ENCODE peak calls at places on chromosomes 4 and X, in eight cellular contexts. J, P, D, N, L, O, H and Q are unnamed samples.

GRCh38 chr4:93184093-93184492 is 644.5 kb upstream of the ATOH1 start:
- DNase-seq in D (no peak), L (no peak), P (no peak), J (no peak), H (no peak), O (no peak), N (peak; percentile 61), Q (no peak)

GRCh38 chr4:162274354-162274753 is 110.6 kb upstream of the FSTL5 start:
- DNase-seq in N (no peak), L (no peak), O (no peak), P (peak; percentile 90), H (no peak), D (no peak), J (no peak), Q (no peak)

GRCh38 chrX:129116651-129117050 is 406.6 kb downstream of the SMARCA1 start:
- DNase-seq in J (no peak), L (no peak), H (no peak), P (no peak), N (no peak), D (no peak), O (no peak), Q (no peak)

GRCh38 chr4:70946944-70947343 is 44.8 kb downstream of the MOB1B start:
- DNase-seq in H (no peak), O (no peak), N (no peak), L (no peak), P (no peak), D (no peak), J (no peak), Q (no peak)

GRCh38 chr4:153759407-153760226 is at the start of gene RNF175:
- DNase-seq in P (no peak), L (no peak), H (no peak), O (no peak), D (no peak), J (no peak), N (peak; percentile 69), Q (peak; percentile 9)

GRCh38 chrX:57453901-57454300 is 137.9 kb upstream of the ZXDB start:
- DNase-seq in O (no peak), H (peak; percentile 4), D (peak; percentile 2), L (no peak), P (peak; percentile 56), N (peak; percentile 10), J (no peak), Q (peak; percentile 20)

GRCh38 chrX:12610079-12610478 is 181.1 kb upstream of the PRPS2 start:
- DNase-seq in H (no peak), N (no peak), J (no peak), L (no peak), D (no peak), P (peak; percentile 93), O (no peak), Q (peak; percentile 0)

GRCh38 chr4:182418054-182418734 is 175.0 kb downstream of the TENM3 start:
- DNase-seq in J (no peak), L (no peak), D (no peak), N (no peak), P (no peak), O (no peak), H (no peak), Q (no peak)

GRCh38 chr4:87150498-87151261 is 69.7 kb downstream of the KLHL8 start:
- DNase-seq in H (peak; percentile 38), L (peak; percentile 41), J (no peak), D (peak; percentile 69), N (peak; percentile 61), P (peak; percentile 76), O (no peak), Q (peak; percentile 75)

GRCh38 chrX:133850414-133850813 is 135.0 kb downstream of the GPC3 start:
- DNase-seq in L (no peak), P (no peak), O (no peak), D (no peak), H (no peak), N (no peak), J (no peak), Q (no peak)

GRCh38 chr4:125358453-125358852 is 43.7 kb downstream of the FAT4 start:
- DNase-seq in H (no peak), O (no peak), P (no peak), N (no peak), J (no peak), D (no peak), L (no peak), Q (no peak)

GRCh38 chr4:8261851-8262535 is 7.6 kb upstream of the HTRA3 start:
- DNase-seq in O (no peak), N (no peak), L (no peak), D (no peak), J (no peak), H (no peak), P (no peak), Q (no peak)

GRCh38 chr4:85302756-85303155 is 172.2 kb upstream of the ARHGAP24 start:
- DNase-seq in D (no peak), O (no peak), H (no peak), P (no peak), J (no peak), L (no peak), N (no peak), Q (no peak)

GRCh38 chr4:99790796-99791617 is 25.6 kb upstream of the DAPP1 start:
- DNase-seq in O (no peak), L (no peak), H (no peak), J (no peak), N (peak; percentile 66), D (no peak), P (no peak), Q (no peak)

GRCh38 chrX:153831435-153832150 is 1.2 kb upstream of the PDZD4 start:
- DNase-seq in O (no peak), H (no peak), J (no peak), L (no peak), N (no peak), P (no peak), D (no peak), Q (no peak)

GRCh38 chr4:1010522-1011021 is 854 bp upstream of the FGFRL1 start:
- DNase-seq in N (peak; percentile 79), O (peak; percentile 84), P (peak; percentile 86), H (peak; percentile 16), J (peak; percentile 90), D (peak; percentile 68), L (peak; percentile 78), Q (peak; percentile 62)

GRCh38 chr4:25861422-25861926 is 1.3 kb downstream of the SEL1L3 start:
- DNase-seq in O (no peak), D (no peak), N (no peak), L (no peak), P (no peak), H (no peak), J (no peak), Q (peak; percentile 27)

GRCh38 chrX:143165778-143166177 is 140.1 kb downstream of the SPANXN4 start:
- DNase-seq in O (no peak), L (no peak), N (no peak), H (no peak), J (no peak), D (no peak), P (no peak), Q (no peak)

GRCh38 chr4:123401466-123402175 is 5.0 kb downstream of the SPRY1 start:
- DNase-seq in L (no peak), N (no peak), J (no peak), P (no peak), D (no peak), O (no peak), H (no peak), Q (no peak)

GRCh38 chr4:110196871-110197420 is 1.5 kb downstream of the ELOVL6 start:
- DNase-seq in O (no peak), D (peak; percentile 61), J (no peak), H (peak; percentile 67), L (peak; percentile 27), P (no peak), N (peak; percentile 75), Q (no peak)

GRCh38 chrX:117645639-117646038 is 471.0 kb downstream of the KLHL13 start:
- DNase-seq in P (no peak), H (no peak), L (no peak), O (no peak), N (no peak), J (no peak), D (no peak), Q (no peak)

GRCh38 chr4:77332696-77333270 is 175.8 kb downstream of the CCNG2 start:
- DNase-seq in N (no peak), D (no peak), J (no peak), P (no peak), O (no peak), H (no peak), L (no peak), Q (no peak)

GRCh38 chr4:165175879-165176278 is 31.5 kb upstream of the KLHL2 start:
- DNase-seq in D (no peak), P (peak; percentile 53), H (no peak), J (no peak), N (no peak), L (no peak), O (no peak), Q (no peak)

GRCh38 chr4:151887151-151887815 is 126.5 kb upstream of the GATB start:
- DNase-seq in N (no peak), O (no peak), H (peak; percentile 10), D (no peak), L (no peak), P (peak; percentile 83), J (no peak), Q (no peak)

GRCh38 chrX:71533514-71533849 is 578 bp downstream of the OGT start:
- DNase-seq in N (no peak), H (no peak), P (no peak), O (no peak), D (no peak), L (no peak), J (no peak), Q (no peak)

GRCh38 chrX:152926279-152926678 is 28.4 kb downstream of the ZNF185 start:
- DNase-seq in O (no peak), J (no peak), D (peak; percentile 58), N (peak; percentile 41), L (no peak), H (peak; percentile 56), P (peak; percentile 83), Q (peak; percentile 75)

GRCh38 chr4:26432419-26432818 is 57.9 kb downstream of the CCKAR start:
- DNase-seq in N (no peak), P (no peak), L (no peak), D (no peak), H (no peak), J (no peak), O (no peak), Q (no peak)

GRCh38 chrX:112734250-112734649 is 54.5 kb upstream of the LHFPL1 start:
- DNase-seq in P (peak; percentile 14), L (no peak), O (peak; percentile 19), D (no peak), H (peak; percentile 19), N (no peak), J (no peak), Q (no peak)

GRCh38 chr4:150286656-150287055 is 208.4 kb downstream of the DCLK2 start:
- DNase-seq in D (no peak), N (no peak), L (no peak), H (no peak), O (no peak), J (no peak), P (peak; percentile 54), Q (no peak)

GRCh38 chr4:2699534-2699933 is 56.6 kb downstream of the TNIP2 start:
- DNase-seq in P (no peak), H (no peak), N (no peak), O (no peak), J (no peak), D (no peak), L (no peak), Q (no peak)

GRCh38 chr4:39083164-39083563 is 21.1 kb downstream of the KLHL5 start:
- DNase-seq in J (no peak), N (peak; percentile 20), L (no peak), H (no peak), D (no peak), P (peak; percentile 28), O (no peak), Q (no peak)

GRCh38 chr4:152161676-152162330 is 374.1 kb downstream of the FBXW7 start:
- DNase-seq in L (no peak), J (no peak), P (no peak), H (no peak), D (no peak), O (no peak), N (no peak), Q (no peak)

GRCh38 chrX:38175140-38175539 is 45.5 kb downstream of the SRPX start:
- DNase-seq in D (no peak), O (no peak), N (peak; percentile 59), P (peak; percentile 70), J (no peak), L (no peak), H (no peak), Q (peak; percentile 31)

GRCh38 chr4:145956288-145956890 is 17.8 kb upstream of the ZNF827 start:
- DNase-seq in O (no peak), N (peak; percentile 20), H (peak; percentile 10), L (no peak), J (no peak), D (peak; percentile 51), P (peak; percentile 52), Q (peak; percentile 43)